ENCODE peak calls at places on chromosomes 16 and 17, in ten cellular contexts. N is cardiac fibroblast; T is amniotic stem cell; L is aorta; Q is hepatocyte; K is stimulated activated CD4-positive, alpha-beta T cell treated with anti-CD3 and anti-CD28 coated beads, Interleukin-1b, Interleukin-23, amount 100 ng/mL, for 24 hours; H is NCI-H345; X is IMR-90; M is mucosa of gallbladder; B is pons. E is an unnamed sample.

GRCh38 chr16:67539271-67539670 is 10.6 kb downstream of the RIPOR1 start:
- DNase-seq in Q (no peak), N (no peak), M (no peak), B (no peak), L (no peak), T (no peak), X (no peak), H (no peak), K (no peak), E (no peak)

GRCh38 chr16:72480926-72481325 is 309.0 kb upstream of the PMFBP1 start:
- DNase-seq in X (no peak), L (no peak), N (peak), T (no peak), H (no peak), Q (no peak), B (no peak), K (no peak), M (no peak), E (no peak)

GRCh38 chr16:30948087-30948955 is 547 bp upstream of the ORAI3 start:
- DNase-seq in H (peak), Q (peak), T (peak), L (peak), N (peak), X (peak), K (no peak), B (peak), M (peak), E (no peak)

GRCh38 chr17:42920106-42920900 is 19.7 kb downstream of the G6PC1 start:
- DNase-seq in N (no peak), L (no peak), T (no peak), M (no peak), X (no peak), B (no peak), Q (peak), K (no peak), H (no peak), E (no peak)

GRCh38 chr17:48997103-48997826 is at the start of gene IGF2BP1:
- DNase-seq in T (peak), B (no peak), M (no peak), H (no peak), K (no peak), Q (peak), N (peak), L (no peak), X (peak), E (peak)

GRCh38 chr16:57146735-57147134 is 39.1 kb downstream of the PSME3IP1 start:
- DNase-seq in M (no peak), L (no peak), Q (no peak), N (no peak), B (no peak), X (no peak), T (no peak), K (no peak), H (no peak), E (no peak)

GRCh38 chr16:13436641-13437423 is 483.1 kb upstream of the ERCC4 start:
- DNase-seq in M (peak), K (no peak), B (no peak), H (no peak), N (no peak), X (no peak), T (no peak), L (no peak), Q (peak), E (no peak)

GRCh38 chr17:7192271-7192937 is 13.2 kb upstream of the ASGR1 start:
- DNase-seq in M (no peak), B (no peak), H (no peak), N (no peak), Q (no peak), K (no peak), L (no peak), T (no peak), X (no peak), E (no peak)